ENCODE peak calls at places on chromosome 16, in nine cellular contexts. Q is uterus; B is adrenal gland; T is stimulated activated CD8-positive, alpha-beta memory T cell treated with anti-CD3 and anti-CD28 coated beads, Interleukin-7, amount 100 ng/mL, for 1 hour; M is stimulated activated CD4-positive, alpha-beta T cell treated with anti-CD3 and anti-CD28 coated beads, Interleukin-2, amount 100 ng/mL, for 48 hours; C is adipocyte; J is lung; V is astrocyte of the hippocampus; A is ascending aorta. Z is an unnamed sample.
A peak's percentile ranks its signal among the peaks of the same experiment; 100 is the strongest.

GRCh38 chr16:87350681-87351319 is 32.8 kb downstream of the FBXO31 start:
- DNase-seq in Q (no peak), B (peak; percentile 56), T (no peak), M (no peak), C (peak; percentile 65), J (no peak), V (peak; percentile 60), A (no peak), Z (no peak)

GRCh38 chr16:57579361-57579665 is 36.9 kb downstream of the ADGRG5 start:
- DNase-seq in Q (no peak), B (no peak), T (no peak), M (no peak), C (no peak), J (no peak), V (no peak), A (no peak), Z (peak; percentile 27)

GRCh38 chr16:19785512-19786130 is 67.5 kb downstream of the IQCK start:
- DNase-seq in Q (no peak), B (no peak), T (no peak), M (no peak), C (no peak), J (no peak), V (peak; percentile 60), A (no peak), Z (peak; percentile 24)

GRCh38 chr16:83403751-83404150 is 404.0 kb upstream of the HSBP1 start:
- DNase-seq in Q (no peak), B (no peak), T (no peak), M (no peak), C (peak; percentile 28), J (no peak), V (peak; percentile 21), A (no peak), Z (no peak)

GRCh38 chr16:81415757-81416156 is 28.9 kb upstream of the CMIP start:
- DNase-seq in Q (no peak), B (no peak), T (no peak), M (no peak), C (no peak), J (no peak), V (peak; percentile 39), A (no peak), Z (no peak)

GRCh38 chr16:85412911-85413520 is 200.1 kb upstream of the GSE1 start:
- DNase-seq in Q (no peak), B (no peak), T (no peak), M (no peak), C (no peak), J (no peak), V (no peak), A (no peak), Z (no peak)

GRCh38 chr16:2082983-2083364 is 35.2 kb downstream of the TSC2 start:
- DNase-seq in Q (no peak), B (no peak), T (no peak), M (no peak), C (no peak), J (no peak), V (no peak), A (no peak), Z (no peak)

GRCh38 chr16:74667215-74667765 is 613 bp upstream of the RFWD3 start:
- DNase-seq in Q (peak; percentile 24), B (peak; percentile 24), T (peak; percentile 1), M (peak; percentile 44), C (peak; percentile 66), J (no peak), V (peak; percentile 55), A (peak; percentile 65), Z (no peak)

GRCh38 chr16:69396187-69397061 is 10.6 kb upstream of the TERF2 start:
- DNase-seq in Q (peak; percentile 71), B (peak; percentile 90), T (peak; percentile 57), M (peak; percentile 75), C (peak; percentile 99), J (peak; percentile 81), V (peak; percentile 93), A (peak; percentile 91), Z (peak; percentile 79)

GRCh38 chr16:80666378-80667257 is 125.8 kb downstream of the DYNLRB2 start:
- DNase-seq in Q (no peak), B (no peak), T (no peak), M (no peak), C (no peak), J (no peak), V (no peak), A (no peak), Z (no peak)

GRCh38 chr16:1690810-1691209 is 12.7 kb downstream of the JPT2 start:
- DNase-seq in Q (no peak), B (no peak), T (no peak), M (no peak), C (no peak), J (no peak), V (no peak), A (no peak), Z (no peak)

GRCh38 chr16:85564277-85565051 is 48.7 kb upstream of the GSE1 start:
- DNase-seq in Q (no peak), B (no peak), T (no peak), M (peak; percentile 32), C (no peak), J (no peak), V (no peak), A (no peak), Z (no peak)

GRCh38 chr16:80197790-80198201 is 343.0 kb upstream of the DYNLRB2 start:
- DNase-seq in Q (no peak), B (no peak), T (no peak), M (no peak), C (peak; percentile 82), J (no peak), V (peak; percentile 91), A (no peak), Z (no peak)

GRCh38 chr16:75244844-75245758 is 6.3 kb downstream of the BCAR1 start:
- DNase-seq in Q (peak; percentile 80), B (peak; percentile 85), T (no peak), M (no peak), C (peak; percentile 95), J (peak; percentile 65), V (peak; percentile 99), A (peak; percentile 98), Z (no peak)

GRCh38 chr16:76108460-76108859 is 168.7 kb upstream of the CNTNAP4 start:
- DNase-seq in Q (no peak), B (no peak), T (no peak), M (no peak), C (no peak), J (no peak), V (no peak), A (no peak), Z (no peak)

GRCh38 chr16:15961060-15961511 is 11.7 kb downstream of the ABCC1 start:
- DNase-seq in Q (no peak), B (no peak), T (peak; percentile 32), M (peak; percentile 34), C (no peak), J (no peak), V (peak; percentile 69), A (no peak), Z (no peak)

GRCh38 chr16:89322381-89323119 is 105.0 kb downstream of the ZNF778 start:
- DNase-seq in Q (peak; percentile 79), B (peak; percentile 66), T (no peak), M (no peak), C (peak; percentile 86), J (peak; percentile 72), V (peak; percentile 77), A (no peak), Z (no peak)

GRCh38 chr16:25713785-25714570 is 22.2 kb downstream of the HS3ST4 start:
- DNase-seq in Q (no peak), B (no peak), T (no peak), M (no peak), C (no peak), J (no peak), V (no peak), A (no peak), Z (no peak)

GRCh38 chr16:2333772-2334379 is 6.7 kb downstream of the ABCA3 start:
- DNase-seq in Q (no peak), B (peak; percentile 75), T (no peak), M (no peak), C (no peak), J (no peak), V (no peak), A (no peak), Z (peak; percentile 39)

GRCh38 chr16:57805176-57805575 is 2.9 kb upstream of the KIFC3 start:
- DNase-seq in Q (peak; percentile 45), B (peak; percentile 44), T (no peak), M (no peak), C (no peak), J (no peak), V (no peak), A (no peak), Z (no peak)

GRCh38 chr16:73057369-73058210 is 9.7 kb upstream of the ZFHX3 start:
- DNase-seq in Q (peak; percentile 54), B (peak; percentile 42), T (no peak), M (no peak), C (peak; percentile 69), J (no peak), V (peak; percentile 75), A (no peak), Z (no peak)

GRCh38 chr16:85234310-85235235 is 122.3 kb upstream of the CIBAR2 start:
- DNase-seq in Q (peak; percentile 85), B (peak; percentile 90), T (no peak), M (no peak), C (peak; percentile 93), J (peak; percentile 40), V (peak; percentile 93), A (peak; percentile 79), Z (peak; percentile 88)

GRCh38 chr16:69367980-69368379 is 16.4 kb upstream of the TMED6 start:
- DNase-seq in Q (no peak), B (no peak), T (no peak), M (no peak), C (no peak), J (no peak), V (no peak), A (no peak), Z (no peak)

GRCh38 chr16:25051446-25052160 is 36.4 kb upstream of the ARHGAP17 start:
- DNase-seq in Q (no peak), B (peak; percentile 29), T (no peak), M (no peak), C (peak; percentile 61), J (no peak), V (peak; percentile 29), A (no peak), Z (no peak)

GRCh38 chr16:78060295-78060694 is 37.9 kb downstream of the CLEC3A start:
- DNase-seq in Q (no peak), B (no peak), T (no peak), M (no peak), C (no peak), J (no peak), V (no peak), A (no peak), Z (no peak)

GRCh38 chr16:53052519-53053501 is at the start of gene CHD9NB:
- DNase-seq in Q (no peak), B (peak; percentile 57), T (no peak), M (no peak), C (peak; percentile 96), J (peak; percentile 49), V (peak; percentile 88), A (peak; percentile 74), Z (no peak)

GRCh38 chr16:27538508-27538907 is 11.2 kb downstream of the GTF3C1 start:
- DNase-seq in Q (no peak), B (peak; percentile 27), T (no peak), M (no peak), C (no peak), J (no peak), V (no peak), A (no peak), Z (no peak)

GRCh38 chr16:47475786-47476185 is 14.7 kb downstream of the PHKB start:
- DNase-seq in Q (no peak), B (peak; percentile 85), T (no peak), M (no peak), C (peak; percentile 40), J (no peak), V (no peak), A (no peak), Z (no peak)

GRCh38 chr16:77169650-77170236 is 21.2 kb upstream of the MON1B start:
- DNase-seq in Q (no peak), B (peak; percentile 55), T (no peak), M (peak; percentile 49), C (peak; percentile 48), J (peak; percentile 51), V (peak; percentile 53), A (no peak), Z (no peak)

GRCh38 chr16:10992112-10992511 is 47.7 kb downstream of the CLEC16A start:
- DNase-seq in Q (no peak), B (no peak), T (no peak), M (no peak), C (peak; percentile 62), J (no peak), V (peak; percentile 60), A (no peak), Z (no peak)

GRCh38 chr16:10883004-10883403 is 6.0 kb downstream of the CIITA start:
- DNase-seq in Q (no peak), B (peak; percentile 51), T (no peak), M (no peak), C (no peak), J (peak; percentile 62), V (no peak), A (no peak), Z (no peak)